ENCODE peak calls at places on chromosomes 13 and 19, in seven cellular contexts. One of them, this sample, is unnamed.

GRCh38 chr19:46618670-46619231 is 6.1 kb downstream of the PTGIR start:
- DNase-seq in HFF-Myc: no peak
- DNase-seq in Peyer's patch: peak
- DNase-seq in NT2/D1: no peak
- DNase-seq in HEK293T: no peak
- DNase-seq in dorsolateral prefrontal cortex: no peak
- DNase-seq in neuronal stem cell: no peak
- DNase-seq in this sample: no peak

GRCh38 chr19:5804516-5805464 is at the start of gene NRTN:
- DNase-seq in NT2/D1: no peak
- DNase-seq in dorsolateral prefrontal cortex: no peak
- DNase-seq in HEK293T: peak
- DNase-seq in neuronal stem cell: peak
- DNase-seq in Peyer's patch: peak
- DNase-seq in HFF-Myc: no peak
- DNase-seq in this sample: no peak

GRCh38 chr19:30423481-30423880 is 51.3 kb downstream of the ZNF536 start:
- DNase-seq in HEK293T: no peak
- DNase-seq in neuronal stem cell: no peak
- DNase-seq in dorsolateral prefrontal cortex: no peak
- DNase-seq in NT2/D1: no peak
- DNase-seq in Peyer's patch: no peak
- DNase-seq in HFF-Myc: no peak
- DNase-seq in this sample: no peak

GRCh38 chr13:105735269-105735668 is 800.2 kb downstream of the EFNB2 start:
- DNase-seq in neuronal stem cell: no peak
- DNase-seq in Peyer's patch: no peak
- DNase-seq in HFF-Myc: no peak
- DNase-seq in NT2/D1: no peak
- DNase-seq in dorsolateral prefrontal cortex: no peak
- DNase-seq in HEK293T: no peak
- DNase-seq in this sample: no peak

GRCh38 chr19:56170261-56170660 is 5.5 kb upstream of the GALP start:
- DNase-seq in Peyer's patch: no peak
- DNase-seq in neuronal stem cell: no peak
- DNase-seq in HFF-Myc: no peak
- DNase-seq in HEK293T: no peak
- DNase-seq in dorsolateral prefrontal cortex: no peak
- DNase-seq in NT2/D1: no peak
- DNase-seq in this sample: no peak

GRCh38 chr19:18153555-18154134 is 682 bp downstream of the PIK3R2 start:
- DNase-seq in HFF-Myc: no peak
- DNase-seq in Peyer's patch: peak
- DNase-seq in NT2/D1: no peak
- DNase-seq in HEK293T: no peak
- DNase-seq in neuronal stem cell: no peak
- DNase-seq in dorsolateral prefrontal cortex: no peak
- DNase-seq in this sample: no peak

GRCh38 chr19:50300814-50301606 is 28.2 kb downstream of the KCNC3 start:
- DNase-seq in HFF-Myc: peak
- DNase-seq in neuronal stem cell: no peak
- DNase-seq in Peyer's patch: no peak
- DNase-seq in NT2/D1: no peak
- DNase-seq in dorsolateral prefrontal cortex: no peak
- DNase-seq in HEK293T: no peak
- DNase-seq in this sample: no peak

GRCh38 chr13:51832471-51833152 is 12.4 kb downstream of the TMEM272 start:
- DNase-seq in neuronal stem cell: no peak
- DNase-seq in HFF-Myc: no peak
- DNase-seq in Peyer's patch: peak
- DNase-seq in HEK293T: peak
- DNase-seq in NT2/D1: no peak
- DNase-seq in dorsolateral prefrontal cortex: no peak
- DNase-seq in this sample: no peak

GRCh38 chr13:60410299-60410698 is 13.3 kb downstream of the TDRD3 start:
- DNase-seq in dorsolateral prefrontal cortex: no peak
- DNase-seq in neuronal stem cell: no peak
- DNase-seq in HFF-Myc: no peak
- DNase-seq in HEK293T: no peak
- DNase-seq in NT2/D1: no peak
- DNase-seq in Peyer's patch: no peak
- DNase-seq in this sample: no peak

GRCh38 chr19:11067356-11068113 is 21.7 kb upstream of the LDLR start:
- DNase-seq in neuronal stem cell: no peak
- DNase-seq in NT2/D1: no peak
- DNase-seq in HEK293T: no peak
- DNase-seq in dorsolateral prefrontal cortex: no peak
- DNase-seq in HFF-Myc: no peak
- DNase-seq in Peyer's patch: no peak
- DNase-seq in this sample: no peak

GRCh38 chr19:7863157-7863970 is 10.8 kb downstream of the PRR36 start:
- DNase-seq in Peyer's patch: no peak
- DNase-seq in HEK293T: no peak
- DNase-seq in dorsolateral prefrontal cortex: no peak
- DNase-seq in neuronal stem cell: no peak
- DNase-seq in HFF-Myc: no peak
- DNase-seq in NT2/D1: no peak
- DNase-seq in this sample: peak

GRCh38 chr13:30805603-30806011 is 70.3 kb downstream of the ALOX5AP start:
- DNase-seq in dorsolateral prefrontal cortex: peak
- DNase-seq in HEK293T: no peak
- DNase-seq in Peyer's patch: no peak
- DNase-seq in NT2/D1: no peak
- DNase-seq in neuronal stem cell: no peak
- DNase-seq in HFF-Myc: no peak
- DNase-seq in this sample: peak

GRCh38 chr13:44433863-44434262 is 60.2 kb downstream of the SERP2 start:
- DNase-seq in dorsolateral prefrontal cortex: no peak
- DNase-seq in neuronal stem cell: no peak
- DNase-seq in HEK293T: no peak
- DNase-seq in HFF-Myc: no peak
- DNase-seq in NT2/D1: no peak
- DNase-seq in Peyer's patch: no peak
- DNase-seq in this sample: no peak

GRCh38 chr13:52786747-52787146 is 47.1 kb upstream of the CNMD start:
- DNase-seq in HFF-Myc: no peak
- DNase-seq in neuronal stem cell: no peak
- DNase-seq in HEK293T: no peak
- DNase-seq in Peyer's patch: no peak
- DNase-seq in NT2/D1: no peak
- DNase-seq in dorsolateral prefrontal cortex: peak
- DNase-seq in this sample: no peak

GRCh38 chr13:114090476-114090875 is 41.9 kb downstream of the RASA3 start:
- DNase-seq in dorsolateral prefrontal cortex: no peak
- DNase-seq in NT2/D1: no peak
- DNase-seq in neuronal stem cell: no peak
- DNase-seq in HEK293T: no peak
- DNase-seq in HFF-Myc: no peak
- DNase-seq in Peyer's patch: peak
- DNase-seq in this sample: no peak

GRCh38 chr19:50477751-50478515 is 1.3 kb upstream of the GARIN5A start:
- DNase-seq in NT2/D1: no peak
- DNase-seq in Peyer's patch: no peak
- DNase-seq in HFF-Myc: no peak
- DNase-seq in HEK293T: no peak
- DNase-seq in dorsolateral prefrontal cortex: no peak
- DNase-seq in neuronal stem cell: no peak
- DNase-seq in this sample: no peak

GRCh38 chr19:17246681-17247425 is 1.1 kb upstream of the NR2F6 start:
- DNase-seq in Peyer's patch: no peak
- DNase-seq in NT2/D1: no peak
- DNase-seq in dorsolateral prefrontal cortex: no peak
- DNase-seq in neuronal stem cell: no peak
- DNase-seq in HFF-Myc: no peak
- DNase-seq in HEK293T: no peak
- DNase-seq in this sample: no peak

GRCh38 chr13:83024226-83024625 is 858.0 kb downstream of the SLITRK1 start:
- DNase-seq in HEK293T: no peak
- DNase-seq in NT2/D1: no peak
- DNase-seq in Peyer's patch: no peak
- DNase-seq in dorsolateral prefrontal cortex: no peak
- DNase-seq in neuronal stem cell: no peak
- DNase-seq in HFF-Myc: no peak
- DNase-seq in this sample: no peak

GRCh38 chr19:51091126-51091525 is 8.4 kb upstream of the KLK14 start:
- DNase-seq in Peyer's patch: no peak
- DNase-seq in dorsolateral prefrontal cortex: no peak
- DNase-seq in NT2/D1: no peak
- DNase-seq in neuronal stem cell: no peak
- DNase-seq in HEK293T: no peak
- DNase-seq in HFF-Myc: no peak
- DNase-seq in this sample: no peak

GRCh38 chr19:8321760-8322637 is 703 bp downstream of the RPS28 start:
- DNase-seq in NT2/D1: no peak
- DNase-seq in neuronal stem cell: no peak
- DNase-seq in dorsolateral prefrontal cortex: peak
- DNase-seq in HEK293T: no peak
- DNase-seq in HFF-Myc: no peak
- DNase-seq in Peyer's patch: no peak
- DNase-seq in this sample: peak

GRCh38 chr19:45919678-45920077 is 5.1 kb upstream of the NANOS2 start:
- DNase-seq in NT2/D1: no peak
- DNase-seq in HFF-Myc: no peak
- DNase-seq in neuronal stem cell: no peak
- DNase-seq in HEK293T: no peak
- DNase-seq in dorsolateral prefrontal cortex: peak
- DNase-seq in Peyer's patch: no peak
- DNase-seq in this sample: peak

GRCh38 chr13:42747399-42747873 is 33.9 kb upstream of the FAM216B start:
- DNase-seq in Peyer's patch: no peak
- DNase-seq in NT2/D1: no peak
- DNase-seq in HFF-Myc: peak
- DNase-seq in dorsolateral prefrontal cortex: no peak
- DNase-seq in neuronal stem cell: no peak
- DNase-seq in HEK293T: no peak
- DNase-seq in this sample: no peak

GRCh38 chr19:5669212-5669611 is 11.1 kb downstream of the MICOS13 start:
- DNase-seq in dorsolateral prefrontal cortex: no peak
- DNase-seq in HEK293T: no peak
- DNase-seq in NT2/D1: no peak
- DNase-seq in neuronal stem cell: no peak
- DNase-seq in Peyer's patch: no peak
- DNase-seq in HFF-Myc: no peak
- DNase-seq in this sample: no peak

GRCh38 chr19:45047188-45047797 is 8.4 kb downstream of the CLASRP start:
- DNase-seq in NT2/D1: no peak
- DNase-seq in dorsolateral prefrontal cortex: no peak
- DNase-seq in HEK293T: no peak
- DNase-seq in HFF-Myc: no peak
- DNase-seq in neuronal stem cell: no peak
- DNase-seq in Peyer's patch: no peak
- DNase-seq in this sample: no peak

GRCh38 chr19:47035495-47036232 is 12.8 kb downstream of the TMEM160 start:
- DNase-seq in dorsolateral prefrontal cortex: peak
- DNase-seq in Peyer's patch: peak
- DNase-seq in neuronal stem cell: peak
- DNase-seq in HEK293T: peak
- DNase-seq in NT2/D1: peak
- DNase-seq in HFF-Myc: peak
- DNase-seq in this sample: peak

GRCh38 chr19:51337141-51337860 is 4.6 kb downstream of the VSIG10L start:
- DNase-seq in neuronal stem cell: no peak
- DNase-seq in dorsolateral prefrontal cortex: no peak
- DNase-seq in Peyer's patch: no peak
- DNase-seq in HEK293T: no peak
- DNase-seq in NT2/D1: no peak
- DNase-seq in HFF-Myc: no peak
- DNase-seq in this sample: no peak

GRCh38 chr19:17128820-17129219 is 53.2 kb downstream of the MYO9B start:
- DNase-seq in dorsolateral prefrontal cortex: no peak
- DNase-seq in HFF-Myc: no peak
- DNase-seq in HEK293T: no peak
- DNase-seq in neuronal stem cell: no peak
- DNase-seq in Peyer's patch: no peak
- DNase-seq in NT2/D1: no peak
- DNase-seq in this sample: no peak

This sample was measured in retina.